ENCODE peak calls at places on chromosomes 7 and 10, in five cellular contexts. One of them, this sample, is unnamed. For H3K4me1, the result is how much of the 10 kb centered on the place peaks cover.

GRCh38 chr7:138032775-138033174 is 30.9 kb upstream of the CREB3L2 start:
- DNase-seq in effector memory CD4-positive, alpha-beta T cell: no peak
- DNase-seq in heart left ventricle: no peak
- DNase-seq in right atrium auricular region: no peak
- DNase-seq in right cardiac atrium: no peak
- DNase-seq in this sample: no peak

GRCh38 chr7:48710995-48711394 is 213.4 kb upstream of the CDC14C start:
- DNase-seq in heart left ventricle: no peak
- DNase-seq in right cardiac atrium: no peak
- DNase-seq in effector memory CD4-positive, alpha-beta T cell: no peak
- DNase-seq in right atrium auricular region: no peak
- DNase-seq in this sample: no peak

GRCh38 chr10:47420305-47421056 is 36.4 kb upstream of the ZNF488 start:
- DNase-seq in right atrium auricular region: no peak
- DNase-seq in right cardiac atrium: peak
- DNase-seq in heart left ventricle: no peak
- DNase-seq in effector memory CD4-positive, alpha-beta T cell: no peak
- DNase-seq in this sample: no peak

GRCh38 chr10:123392182-123392930 is 238.2 kb downstream of the BUB3 start:
- DNase-seq in right cardiac atrium: no peak
- DNase-seq in heart left ventricle: no peak
- DNase-seq in right atrium auricular region: no peak
- DNase-seq in effector memory CD4-positive, alpha-beta T cell: no peak
- DNase-seq in this sample: no peak

GRCh38 chr10:43294241-43294658 is 27.4 kb upstream of the RASGEF1A start:
- DNase-seq in heart left ventricle: no peak
- DNase-seq in right atrium auricular region: no peak
- DNase-seq in right cardiac atrium: no peak
- DNase-seq in effector memory CD4-positive, alpha-beta T cell: peak
- DNase-seq in this sample: no peak

GRCh38 chr10:110783509-110784103 is 88.1 kb upstream of the PDCD4 start:
- DNase-seq in effector memory CD4-positive, alpha-beta T cell: peak
- DNase-seq in heart left ventricle: no peak
- DNase-seq in right atrium auricular region: no peak
- DNase-seq in right cardiac atrium: peak
- DNase-seq in this sample: no peak

GRCh38 chr10:35092851-35093250 is 2.7 kb upstream of the CUL2 start:
- DNase-seq in effector memory CD4-positive, alpha-beta T cell: no peak
- DNase-seq in heart left ventricle: no peak
- DNase-seq in right cardiac atrium: no peak
- DNase-seq in right atrium auricular region: no peak
- DNase-seq in this sample: no peak

GRCh38 chr10:124470544-124471449 is 9.2 kb downstream of the LHPP start:
- DNase-seq in right cardiac atrium: no peak
- DNase-seq in right atrium auricular region: no peak
- DNase-seq in heart left ventricle: no peak
- DNase-seq in effector memory CD4-positive, alpha-beta T cell: no peak
- DNase-seq in this sample: no peak

GRCh38 chr10:122298598-122299301 is 27.7 kb downstream of the BTBD16 start:
- DNase-seq in right cardiac atrium: peak
- DNase-seq in effector memory CD4-positive, alpha-beta T cell: peak
- DNase-seq in right atrium auricular region: peak
- DNase-seq in heart left ventricle: peak
- DNase-seq in this sample: peak

GRCh38 chr10:111081595-111081994 is 4.8 kb downstream of the ADRA2A start:
- DNase-seq in effector memory CD4-positive, alpha-beta T cell: no peak
- DNase-seq in right cardiac atrium: no peak
- DNase-seq in heart left ventricle: no peak
- DNase-seq in right atrium auricular region: peak
- DNase-seq in this sample: no peak

GRCh38 chr10:31466313-31466712 is 147.3 kb downstream of the ZEB1 start:
- DNase-seq in right atrium auricular region: no peak
- DNase-seq in heart left ventricle: no peak
- DNase-seq in right cardiac atrium: no peak
- DNase-seq in effector memory CD4-positive, alpha-beta T cell: no peak
- DNase-seq in this sample: no peak

GRCh38 chr7:107742678-107743566 is 1.0 kb upstream of the CBLL1 start:
- DNase-seq in right cardiac atrium: peak
- DNase-seq in right atrium auricular region: no peak
- DNase-seq in effector memory CD4-positive, alpha-beta T cell: no peak
- DNase-seq in heart left ventricle: peak
- DNase-seq in this sample: peak

GRCh38 chr7:74355091-74355490 is 65.9 kb downstream of the CLIP2 start:
- DNase-seq in effector memory CD4-positive, alpha-beta T cell: no peak
- DNase-seq in right cardiac atrium: no peak
- DNase-seq in heart left ventricle: peak
- DNase-seq in right atrium auricular region: no peak
- DNase-seq in this sample: peak

GRCh38 chr7:55546826-55547225 is 25.5 kb downstream of the VOPP1 start:
- DNase-seq in right atrium auricular region: peak
- DNase-seq in right cardiac atrium: peak
- DNase-seq in heart left ventricle: peak
- DNase-seq in effector memory CD4-positive, alpha-beta T cell: no peak
- DNase-seq in this sample: peak

GRCh38 chr10:99976886-99977391 is 32.8 kb downstream of the DNMBP start:
- DNase-seq in heart left ventricle: no peak
- DNase-seq in effector memory CD4-positive, alpha-beta T cell: no peak
- DNase-seq in right atrium auricular region: no peak
- DNase-seq in right cardiac atrium: no peak
- DNase-seq in this sample: no peak

GRCh38 chr7:37446371-37446770 is 2.3 kb downstream of the ELMO1 start:
- DNase-seq in right atrium auricular region: no peak
- DNase-seq in heart left ventricle: no peak
- DNase-seq in effector memory CD4-positive, alpha-beta T cell: no peak
- DNase-seq in right cardiac atrium: no peak
- DNase-seq in this sample: no peak

GRCh38 chr7:37448057-37448636 is 517 bp downstream of the ELMO1 start:
- DNase-seq in right atrium auricular region: no peak
- DNase-seq in heart left ventricle: peak
- DNase-seq in right cardiac atrium: no peak
- DNase-seq in effector memory CD4-positive, alpha-beta T cell: peak
- DNase-seq in this sample: peak

GRCh38 chr7:37449621-37450020 is 957 bp upstream of the ELMO1 start:
- DNase-seq in right atrium auricular region: no peak
- DNase-seq in effector memory CD4-positive, alpha-beta T cell: no peak
- DNase-seq in right cardiac atrium: no peak
- DNase-seq in heart left ventricle: no peak
- DNase-seq in this sample: no peak

GRCh38 chr7:37450035-37450434 is 1.4 kb upstream of the ELMO1 start:
- DNase-seq in effector memory CD4-positive, alpha-beta T cell: no peak
- DNase-seq in heart left ventricle: no peak
- DNase-seq in right atrium auricular region: no peak
- DNase-seq in right cardiac atrium: no peak
- DNase-seq in this sample: no peak

GRCh38 chr7:37448637-37449331 is at the start of gene ELMO1:
- DNase-seq in effector memory CD4-positive, alpha-beta T cell: peak
- DNase-seq in right atrium auricular region: peak
- DNase-seq in right cardiac atrium: peak
- DNase-seq in heart left ventricle: peak
- DNase-seq in this sample: peak
- H3K4me3 ChIP-seq in effector memory CD4-positive, alpha-beta T cell: peak
- H3K4me3 ChIP-seq in right atrium auricular region: peak
- H3K4me3 ChIP-seq in right cardiac atrium: peak
- H3K4me3 ChIP-seq in heart left ventricle: peak
- H3K4me3 ChIP-seq in this sample: peak

GRCh38 chr10:95278061-95278988 is 12.5 kb downstream of the PDLIM1 start:
- DNase-seq in effector memory CD4-positive, alpha-beta T cell: no peak
- DNase-seq in right atrium auricular region: peak
- DNase-seq in right cardiac atrium: no peak
- DNase-seq in heart left ventricle: no peak
- DNase-seq in this sample: no peak
- H3K4me1 ChIP-seq in effector memory CD4-positive, alpha-beta T cell: under half
- H3K4me1 ChIP-seq in right atrium auricular region: under half
- H3K4me1 ChIP-seq in right cardiac atrium: under half
- H3K4me1 ChIP-seq in heart left ventricle: half or more
- H3K4me1 ChIP-seq in this sample: half or more

GRCh38 chr7:50531928-50532327 is 33.3 kb downstream of the DDC start:
- DNase-seq in effector memory CD4-positive, alpha-beta T cell: no peak
- DNase-seq in heart left ventricle: no peak
- DNase-seq in right cardiac atrium: no peak
- DNase-seq in right atrium auricular region: no peak
- DNase-seq in this sample: no peak
- H3K27ac ChIP-seq in effector memory CD4-positive, alpha-beta T cell: no peak
- H3K27ac ChIP-seq in heart left ventricle: no peak
- H3K27ac ChIP-seq in right cardiac atrium: no peak
- H3K27ac ChIP-seq in right atrium auricular region: no peak
- H3K27ac ChIP-seq in this sample: no peak

GRCh38 chr10:21531164-21531563 is 2.9 kb upstream of the MLLT10 start:
- DNase-seq in heart left ventricle: no peak
- DNase-seq in right cardiac atrium: no peak
- DNase-seq in effector memory CD4-positive, alpha-beta T cell: no peak
- DNase-seq in right atrium auricular region: no peak
- DNase-seq in this sample: no peak
- H3K4me3 ChIP-seq in heart left ventricle: no peak
- H3K4me3 ChIP-seq in right cardiac atrium: no peak
- H3K4me3 ChIP-seq in effector memory CD4-positive, alpha-beta T cell: no peak
- H3K4me3 ChIP-seq in right atrium auricular region: no peak
- H3K4me3 ChIP-seq in this sample: no peak

DNA sequence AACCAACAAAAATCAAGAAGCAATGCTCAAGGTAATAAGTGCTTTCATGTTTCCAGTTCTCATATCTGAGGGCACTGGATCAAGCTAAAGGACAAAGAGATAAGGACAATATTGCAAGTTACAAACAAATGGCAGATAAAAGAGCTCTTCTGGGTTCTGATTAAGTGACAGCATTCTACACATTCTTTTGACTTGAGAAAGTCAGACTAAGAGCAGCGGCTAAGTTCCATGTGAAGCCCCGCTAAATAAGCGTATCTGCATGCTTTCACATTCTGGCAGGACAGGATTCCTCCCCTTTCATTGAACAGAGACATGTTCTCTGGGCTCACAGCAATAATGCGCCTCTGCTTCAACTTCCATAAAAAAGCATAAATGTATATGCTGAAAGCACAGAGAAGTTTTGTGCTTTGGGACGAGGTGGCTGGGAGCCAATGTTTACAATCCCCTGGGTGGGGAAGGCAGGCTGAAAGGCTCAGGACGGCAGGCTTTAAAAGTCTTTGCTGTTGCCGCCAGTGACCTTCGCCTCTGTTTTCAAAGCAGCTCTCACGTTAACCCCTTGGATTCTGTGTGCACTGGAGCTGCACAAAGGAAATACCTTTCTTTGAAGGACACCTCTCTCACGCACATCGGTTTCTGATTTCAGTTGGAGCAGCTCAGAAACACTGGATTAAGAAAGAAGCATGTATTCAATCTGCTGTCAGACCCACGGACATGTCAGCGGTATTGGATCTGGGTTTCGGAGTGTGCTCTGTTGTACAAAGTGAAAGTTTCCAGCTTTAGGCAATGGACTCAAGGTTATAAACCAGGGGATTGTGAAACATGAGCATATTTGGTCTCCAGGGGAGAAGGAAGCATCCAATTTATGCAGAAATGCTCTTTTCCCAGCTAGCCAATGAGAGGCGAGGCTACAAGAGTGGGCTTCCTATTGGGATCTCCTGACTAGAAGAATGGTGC is 105.4 kb upstream of the FAM133B start:
- DNase-seq in effector memory CD4-positive, alpha-beta T cell: no peak
- DNase-seq in right cardiac atrium: no peak
- DNase-seq in right atrium auricular region: no peak
- DNase-seq in heart left ventricle: peak
- DNase-seq in this sample: peak
- H3K4me1 ChIP-seq in effector memory CD4-positive, alpha-beta T cell: under half
- H3K4me1 ChIP-seq in right cardiac atrium: under half
- H3K4me1 ChIP-seq in right atrium auricular region: under half
- H3K4me1 ChIP-seq in heart left ventricle: under half
- H3K4me1 ChIP-seq in this sample: under half

GRCh38 chr7:17546206-17546998 is 247.9 kb downstream of the AHR start:
- DNase-seq in effector memory CD4-positive, alpha-beta T cell: no peak
- DNase-seq in heart left ventricle: no peak
- DNase-seq in right cardiac atrium: no peak
- DNase-seq in right atrium auricular region: no peak
- DNase-seq in this sample: no peak
- H3K27ac ChIP-seq in effector memory CD4-positive, alpha-beta T cell: no peak
- H3K27ac ChIP-seq in heart left ventricle: no peak
- H3K27ac ChIP-seq in right cardiac atrium: peak
- H3K27ac ChIP-seq in right atrium auricular region: peak
- H3K27ac ChIP-seq in this sample: peak